ENCODE peak calls at places on chromosomes 2 and 18, in eight cellular contexts. Z, H, A, E, B, F, N and C are unnamed samples.

GRCh38 chr18:41761329-41762028 is 193.6 kb upstream of the PIK3C3 start:
- DNase-seq in Z (no peak), H (no peak), A (peak; percentile 94), E (no peak), B (no peak), F (no peak), N (peak; percentile 53), C (no peak)

GRCh38 chr2:24577481-24577880 is 86.4 kb downstream of the NCOA1 start:
- DNase-seq in Z (no peak), H (no peak), A (peak; percentile 3), E (no peak), B (no peak), F (no peak), N (no peak), C (no peak)

GRCh38 chr2:235512699-235513053 is 18.8 kb downstream of the AGAP1 start:
- DNase-seq in Z (peak; percentile 79), H (no peak), A (no peak), E (no peak), B (no peak), F (no peak), N (no peak), C (no peak)

GRCh38 chr2:10841547-10842219 is 29.1 kb upstream of the PDIA6 start:
- DNase-seq in Z (no peak), H (no peak), A (no peak), E (no peak), B (no peak), F (no peak), N (no peak), C (no peak)

GRCh38 chr2:40213071-40213470 is 238.8 kb downstream of the SLC8A1 start:
- DNase-seq in Z (no peak), H (no peak), A (peak; percentile 82), E (no peak), B (no peak), F (no peak), N (no peak), C (no peak)

GRCh38 chr18:23053756-23054457 is 81.4 kb upstream of the CABLES1 start:
- DNase-seq in Z (no peak), H (no peak), A (peak; percentile 85), E (no peak), B (no peak), F (peak; percentile 89), N (peak; percentile 6), C (peak; percentile 18)

GRCh38 chr2:214410918-214411554 is at the start of gene VWC2L:
- DNase-seq in Z (no peak), H (no peak), A (peak; percentile 86), E (peak; percentile 0), B (peak; percentile 49), F (peak; percentile 96), N (peak; percentile 53), C (peak; percentile 50)

GRCh38 chr18:13370995-13371625 is 152.6 kb downstream of the LDLRAD4 start:
- DNase-seq in Z (no peak), H (peak; percentile 69), A (no peak), E (no peak), B (no peak), F (peak; percentile 18), N (no peak), C (no peak)

GRCh38 chr2:44751754-44752479 is 189.6 kb upstream of the SIX3 start:
- DNase-seq in Z (no peak), H (no peak), A (no peak), E (no peak), B (no peak), F (peak; percentile 75), N (no peak), C (no peak)

GRCh38 chr2:221429741-221430491 is 142.2 kb downstream of the EPHA4 start:
- DNase-seq in Z (no peak), H (no peak), A (peak; percentile 41), E (no peak), B (peak; percentile 79), F (no peak), N (peak; percentile 16), C (peak; percentile 51)

GRCh38 chr18:33804258-33804657 is 226.2 kb downstream of the ASXL3 start:
- DNase-seq in Z (no peak), H (no peak), A (peak; percentile 23), E (no peak), B (peak; percentile 55), F (no peak), N (no peak), C (peak; percentile 39)

GRCh38 chr2:195322324-195322723 is 334.7 kb upstream of the SLC39A10 start:
- DNase-seq in Z (peak; percentile 49), H (no peak), A (peak; percentile 5), E (no peak), B (peak; percentile 81), F (no peak), N (peak; percentile 33), C (no peak)

GRCh38 chr2:62151306-62151638 is 44.6 kb upstream of the B3GNT2 start:
- DNase-seq in Z (no peak), H (no peak), A (no peak), E (no peak), B (no peak), F (no peak), N (no peak), C (no peak)

DNA sequence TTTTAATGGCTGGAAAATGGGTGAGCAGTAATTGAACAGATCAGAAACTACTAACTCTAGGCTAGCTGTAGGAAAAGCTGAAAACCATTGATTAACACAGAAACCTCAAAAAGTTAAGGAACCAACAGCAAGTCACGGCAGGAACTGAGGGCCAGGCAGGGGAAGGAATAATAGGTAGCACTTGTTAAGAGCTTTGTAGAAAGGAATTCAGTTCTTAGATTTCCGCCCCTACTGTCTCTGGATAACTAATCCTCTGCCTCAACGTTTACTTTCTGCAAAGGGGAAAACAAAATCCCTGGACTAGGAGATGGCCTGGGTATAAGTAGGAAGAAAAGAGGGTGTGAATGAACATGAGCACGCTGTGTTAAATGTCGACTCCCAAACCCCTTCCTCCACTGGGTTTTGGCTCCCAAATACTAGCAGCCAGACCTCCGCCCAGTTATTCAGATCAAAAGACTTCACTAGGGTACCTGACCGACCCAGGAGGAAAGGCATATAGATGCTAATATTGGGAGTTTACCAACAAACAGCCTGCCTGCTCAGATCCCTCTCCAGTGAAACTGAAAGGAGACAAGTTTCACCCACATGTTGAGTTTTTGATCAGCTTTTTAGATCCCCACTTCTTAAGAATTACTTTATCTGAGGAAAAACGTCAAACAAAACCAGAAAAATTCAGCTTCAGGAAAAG is 12.4 kb downstream of the SMAD2 start:
- DNase-seq in Z (no peak), H (no peak), A (no peak), E (no peak), B (no peak), F (peak; percentile 71), N (no peak), C (no peak)
- H3K4me3 ChIP-seq in Z (no peak overlapping the region), H (no peak overlapping the region), A (no peak overlapping the region), E (no peak overlapping the region), B (no peak overlapping the region), F (peak overlapping the region; percentile 50), N (no peak overlapping the region), C (no peak overlapping the region)

GRCh38 chr2:15827001-15827400 is 113.3 kb upstream of the MYCN start:
- DNase-seq in Z (no peak), H (no peak), A (no peak), E (no peak), B (no peak), F (no peak), N (no peak), C (no peak)
- H3K4me3 ChIP-seq in Z (no peak overlapping the region), H (no peak overlapping the region), A (no peak overlapping the region), E (no peak overlapping the region), B (no peak overlapping the region), F (no peak overlapping the region), N (no peak overlapping the region), C (no peak overlapping the region)

GRCh38 chr2:120904379-120904778 is 168.7 kb downstream of the GLI2 start:
- DNase-seq in Z (no peak), H (no peak), A (no peak), E (no peak), B (no peak), F (peak; percentile 61), N (no peak), C (no peak)

GRCh38 chr2:120904825-120905224 is 169.2 kb downstream of the GLI2 start:
- DNase-seq in Z (no peak), H (no peak), A (no peak), E (no peak), B (no peak), F (no peak), N (no peak), C (no peak)

GRCh38 chr2:120905298-120905697 is 169.6 kb downstream of the GLI2 start:
- DNase-seq in Z (no peak), H (no peak), A (no peak), E (no peak), B (no peak), F (no peak), N (no peak), C (no peak)

GRCh38 chr2:120901213-120901612 is 165.5 kb downstream of the GLI2 start:
- DNase-seq in Z (no peak), H (no peak), A (no peak), E (no peak), B (no peak), F (no peak), N (peak; percentile 55), C (no peak)

DNA sequence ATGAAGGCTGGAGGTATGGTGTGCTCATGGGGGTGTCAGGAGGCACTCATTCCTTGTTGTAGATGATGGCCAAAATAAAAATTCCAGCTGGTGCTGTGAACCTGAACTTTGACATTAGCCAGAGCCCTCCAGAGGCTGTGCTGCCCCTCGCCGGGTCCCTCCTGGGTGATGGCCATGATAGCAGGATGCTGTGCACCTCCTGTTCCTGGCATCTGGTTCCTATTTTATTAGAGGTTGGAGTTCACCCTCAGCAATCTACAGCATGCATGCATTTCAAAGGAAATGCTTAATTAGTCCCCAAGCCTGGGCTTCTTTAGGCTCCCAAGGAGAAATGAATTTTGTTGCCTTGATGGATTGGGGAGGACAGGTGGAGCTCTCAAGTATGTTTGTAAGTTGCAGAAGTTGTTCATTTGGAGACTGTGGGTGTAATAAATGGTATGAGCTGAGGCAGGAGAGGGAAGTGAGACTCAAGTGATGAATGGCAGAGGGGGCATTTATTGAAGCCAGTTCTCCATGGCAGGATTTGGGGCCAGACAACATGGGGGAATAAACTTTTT is 166.9 kb downstream of the GLI2 start:
- DNase-seq in Z (no peak), H (no peak), A (no peak), E (no peak), B (no peak), F (no peak), N (no peak), C (no peak)
- H3K4me3 ChIP-seq in Z (no peak overlapping the region), H (no peak overlapping the region), A (no peak overlapping the region), E (no peak overlapping the region), B (no peak overlapping the region), F (no peak overlapping the region), N (no peak overlapping the region), C (no peak overlapping the region)

DNA sequence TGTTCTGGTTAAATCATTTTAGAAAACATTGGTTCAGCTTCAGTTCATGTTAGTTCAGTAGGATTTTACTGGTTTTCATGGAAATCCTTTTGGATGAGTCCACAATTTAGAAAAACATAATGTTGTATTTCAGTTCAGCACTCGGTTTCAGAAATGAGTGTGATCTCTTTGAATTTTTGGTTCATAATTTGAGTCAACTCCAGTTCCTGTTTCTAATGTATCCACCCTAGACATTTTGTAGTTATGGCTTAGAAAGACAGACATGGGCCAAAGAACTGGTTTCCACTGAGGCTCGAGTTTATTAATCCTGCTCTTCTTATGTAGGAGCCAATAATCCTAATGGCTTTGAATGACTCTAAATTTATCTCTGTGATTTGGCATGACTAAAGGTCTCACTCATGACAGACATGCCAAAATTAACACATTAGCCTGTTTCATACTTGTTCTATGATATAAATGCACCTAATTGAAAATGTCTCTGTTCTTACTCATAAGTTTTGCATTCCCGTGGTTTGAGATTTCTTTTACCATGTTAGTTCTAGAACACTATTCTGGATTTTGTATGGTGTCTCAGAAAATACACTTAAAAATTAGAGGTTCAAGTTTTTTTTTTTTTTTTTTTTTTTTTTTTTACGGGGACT is 82.3 kb upstream of the SPRED2 start:
- DNase-seq in Z (no peak), H (no peak), A (peak; percentile 64), E (no peak), B (no peak), F (no peak), N (no peak), C (no peak)
- H3K4me3 ChIP-seq in Z (no peak overlapping the region), H (no peak overlapping the region), A (no peak overlapping the region), E (no peak overlapping the region), B (no peak overlapping the region), F (no peak overlapping the region), N (no peak overlapping the region), C (no peak overlapping the region)